ENCODE peak calls at places on chromosomes 3 and 15, in seven cellular contexts. One of them, this sample, is unnamed.

GRCh38 chr15:99408236-99409096 is 157.2 kb downstream of the LRRC28 start:
- DNase-seq in ovary: peak; percentile 51
- DNase-seq in coronary artery: peak; percentile 80
- DNase-seq in MM.1S: no peak
- DNase-seq in cardiac muscle cell: no peak
- DNase-seq in OCI-LY7: no peak
- DNase-seq in effector memory CD4-positive, alpha-beta T cell: no peak
- DNase-seq in this sample: no peak

GRCh38 chr3:82800248-82800647 is 1038.8 kb upstream of the GBE1 start:
- DNase-seq in ovary: no peak
- DNase-seq in OCI-LY7: no peak
- DNase-seq in effector memory CD4-positive, alpha-beta T cell: no peak
- DNase-seq in cardiac muscle cell: no peak
- DNase-seq in MM.1S: no peak
- DNase-seq in coronary artery: no peak
- DNase-seq in this sample: no peak

GRCh38 chr3:87006844-87007439 is 16.0 kb upstream of the VGLL3 start:
- DNase-seq in coronary artery: no peak
- DNase-seq in MM.1S: no peak
- DNase-seq in cardiac muscle cell: no peak
- DNase-seq in ovary: no peak
- DNase-seq in OCI-LY7: no peak
- DNase-seq in effector memory CD4-positive, alpha-beta T cell: no peak
- DNase-seq in this sample: no peak

GRCh38 chr15:62444104-62445027 is 279.3 kb upstream of the C2CD4B start:
- DNase-seq in coronary artery: no peak
- DNase-seq in MM.1S: no peak
- DNase-seq in effector memory CD4-positive, alpha-beta T cell: no peak
- DNase-seq in ovary: no peak
- DNase-seq in cardiac muscle cell: no peak
- DNase-seq in OCI-LY7: no peak
- DNase-seq in this sample: no peak

GRCh38 chr15:73936588-73937312 is 10.5 kb downstream of the LOXL1 start:
- DNase-seq in cardiac muscle cell: no peak
- DNase-seq in ovary: no peak
- DNase-seq in OCI-LY7: no peak
- DNase-seq in effector memory CD4-positive, alpha-beta T cell: no peak
- DNase-seq in coronary artery: no peak
- DNase-seq in MM.1S: no peak
- DNase-seq in this sample: no peak

GRCh38 chr3:109268181-109268580 is 48.1 kb downstream of the DPPA2 start:
- DNase-seq in ovary: no peak
- DNase-seq in coronary artery: no peak
- DNase-seq in OCI-LY7: no peak
- DNase-seq in effector memory CD4-positive, alpha-beta T cell: no peak
- DNase-seq in MM.1S: no peak
- DNase-seq in cardiac muscle cell: no peak
- DNase-seq in this sample: no peak

GRCh38 chr15:83380682-83381081 is 66.5 kb upstream of the SH3GL3 start:
- DNase-seq in cardiac muscle cell: peak; percentile 66
- DNase-seq in effector memory CD4-positive, alpha-beta T cell: no peak
- DNase-seq in MM.1S: peak; percentile 72
- DNase-seq in ovary: no peak
- DNase-seq in OCI-LY7: peak; percentile 51
- DNase-seq in coronary artery: no peak
- DNase-seq in this sample: no peak

GRCh38 chr3:113819866-113820265 is 18.7 kb upstream of the GRAMD1C start:
- DNase-seq in effector memory CD4-positive, alpha-beta T cell: no peak
- DNase-seq in cardiac muscle cell: no peak
- DNase-seq in OCI-LY7: no peak
- DNase-seq in coronary artery: no peak
- DNase-seq in ovary: no peak
- DNase-seq in MM.1S: no peak
- DNase-seq in this sample: no peak

GRCh38 chr3:170037463-170038433 is at the start of gene GPR160:
- DNase-seq in MM.1S: peak; percentile 98
- DNase-seq in effector memory CD4-positive, alpha-beta T cell: peak; percentile 64
- DNase-seq in OCI-LY7: peak; percentile 95
- DNase-seq in cardiac muscle cell: peak; percentile 75
- DNase-seq in ovary: peak; percentile 30
- DNase-seq in coronary artery: no peak
- DNase-seq in this sample: no peak

GRCh38 chr3:147392083-147392916 is 14.0 kb downstream of the ZIC4 start:
- DNase-seq in OCI-LY7: no peak
- DNase-seq in MM.1S: no peak
- DNase-seq in effector memory CD4-positive, alpha-beta T cell: no peak
- DNase-seq in cardiac muscle cell: peak; percentile 64
- DNase-seq in coronary artery: peak; percentile 70
- DNase-seq in ovary: no peak
- DNase-seq in this sample: peak; percentile 77

GRCh38 chr3:7264196-7264526 is 403.2 kb downstream of the GRM7 start:
- DNase-seq in cardiac muscle cell: no peak
- DNase-seq in OCI-LY7: no peak
- DNase-seq in effector memory CD4-positive, alpha-beta T cell: no peak
- DNase-seq in ovary: no peak
- DNase-seq in coronary artery: no peak
- DNase-seq in MM.1S: no peak
- DNase-seq in this sample: no peak

GRCh38 chr3:66816110-66816761 is 181.9 kb upstream of the KBTBD8 start:
- DNase-seq in ovary: no peak
- DNase-seq in effector memory CD4-positive, alpha-beta T cell: no peak
- DNase-seq in coronary artery: no peak
- DNase-seq in MM.1S: peak; percentile 79
- DNase-seq in cardiac muscle cell: peak; percentile 93
- DNase-seq in OCI-LY7: peak; percentile 81
- DNase-seq in this sample: no peak

GRCh38 chr3:3081659-3082546 is 28.3 kb downstream of the IL5RA start:
- DNase-seq in coronary artery: no peak
- DNase-seq in MM.1S: peak; percentile 33
- DNase-seq in cardiac muscle cell: no peak
- DNase-seq in ovary: no peak
- DNase-seq in OCI-LY7: peak; percentile 30
- DNase-seq in effector memory CD4-positive, alpha-beta T cell: no peak
- DNase-seq in this sample: no peak
- H3K27ac ChIP-seq in coronary artery: no peak overlapping the region
- H3K27ac ChIP-seq in MM.1S: peak overlapping the region; percentile 72
- H3K27ac ChIP-seq in cardiac muscle cell: no peak overlapping the region
- H3K27ac ChIP-seq in ovary: no peak overlapping the region
- H3K27ac ChIP-seq in OCI-LY7: no peak overlapping the region
- H3K27ac ChIP-seq in effector memory CD4-positive, alpha-beta T cell: no peak overlapping the region
- H3K27ac ChIP-seq in this sample: no peak overlapping the region

DNA sequence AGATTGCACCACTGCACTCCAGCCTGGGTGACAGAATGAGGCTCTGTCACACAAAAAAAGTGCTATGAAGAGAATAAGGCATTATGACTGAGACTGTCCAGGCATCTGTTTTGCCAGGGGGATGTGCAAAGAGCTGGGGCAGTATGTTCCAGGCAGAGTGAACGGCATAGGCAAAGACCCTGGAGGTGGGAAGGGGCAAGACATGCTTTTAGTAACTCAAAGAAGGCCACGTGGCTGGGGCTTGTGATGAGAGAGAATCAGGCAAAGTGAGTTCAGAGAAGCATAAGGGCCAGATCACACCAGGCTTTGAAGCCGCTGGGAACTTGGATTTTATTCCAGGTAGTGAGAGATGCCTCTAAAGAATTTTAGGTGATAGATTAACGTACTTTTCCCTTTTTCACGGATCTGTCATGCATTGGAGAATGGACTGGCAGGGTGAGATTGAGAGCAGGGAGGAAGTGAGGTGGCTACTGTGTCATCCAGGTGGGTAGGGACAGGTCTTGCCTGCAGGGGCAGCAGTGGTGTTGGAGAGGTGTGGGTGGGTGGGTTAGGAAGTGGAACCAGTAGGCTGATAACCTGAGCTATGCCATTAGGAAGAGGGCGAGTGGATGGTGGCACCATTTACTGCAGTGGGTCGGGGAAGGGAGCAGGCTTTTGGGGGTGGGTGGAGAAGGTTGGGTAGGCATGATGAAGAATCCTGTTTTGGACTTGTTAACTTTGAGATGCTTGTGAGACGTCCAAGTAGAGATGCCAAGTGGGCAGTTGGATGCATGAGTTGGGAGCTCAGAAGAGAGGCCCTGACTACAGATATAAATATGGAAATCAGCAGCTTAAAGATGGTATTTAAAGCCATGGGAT is 31.6 kb downstream of the ATP2B2 start:
- DNase-seq in cardiac muscle cell: no peak
- DNase-seq in effector memory CD4-positive, alpha-beta T cell: no peak
- DNase-seq in coronary artery: no peak
- DNase-seq in ovary: no peak
- DNase-seq in OCI-LY7: peak; percentile 14
- DNase-seq in MM.1S: no peak
- DNase-seq in this sample: no peak
- H3K27ac ChIP-seq in cardiac muscle cell: no peak overlapping the region
- H3K27ac ChIP-seq in effector memory CD4-positive, alpha-beta T cell: no peak overlapping the region
- H3K27ac ChIP-seq in coronary artery: no peak overlapping the region
- H3K27ac ChIP-seq in ovary: no peak overlapping the region
- H3K27ac ChIP-seq in OCI-LY7: no peak overlapping the region
- H3K27ac ChIP-seq in MM.1S: no peak overlapping the region
- H3K27ac ChIP-seq in this sample: no peak overlapping the region

GRCh38 chr15:45027220-45027619 is 4.2 kb downstream of the SORD start:
- DNase-seq in ovary: no peak
- DNase-seq in OCI-LY7: no peak
- DNase-seq in MM.1S: no peak
- DNase-seq in cardiac muscle cell: peak; percentile 65
- DNase-seq in coronary artery: no peak
- DNase-seq in effector memory CD4-positive, alpha-beta T cell: no peak
- DNase-seq in this sample: no peak

GRCh38 chr15:45021331-45021730 is 1.7 kb upstream of the SORD start:
- DNase-seq in MM.1S: no peak
- DNase-seq in ovary: no peak
- DNase-seq in coronary artery: no peak
- DNase-seq in effector memory CD4-positive, alpha-beta T cell: no peak
- DNase-seq in cardiac muscle cell: no peak
- DNase-seq in OCI-LY7: no peak
- DNase-seq in this sample: no peak

GRCh38 chr15:45026646-45027045 is 3.7 kb downstream of the SORD start:
- DNase-seq in effector memory CD4-positive, alpha-beta T cell: no peak
- DNase-seq in ovary: no peak
- DNase-seq in OCI-LY7: no peak
- DNase-seq in MM.1S: no peak
- DNase-seq in coronary artery: no peak
- DNase-seq in cardiac muscle cell: peak; percentile 69
- DNase-seq in this sample: no peak

GRCh38 chr15:45022871-45023658 is at the start of gene SORD:
- DNase-seq in ovary: peak; percentile 89
- DNase-seq in coronary artery: peak; percentile 89
- DNase-seq in effector memory CD4-positive, alpha-beta T cell: peak; percentile 85
- DNase-seq in cardiac muscle cell: peak; percentile 97
- DNase-seq in OCI-LY7: peak; percentile 93
- DNase-seq in MM.1S: peak; percentile 92
- DNase-seq in this sample: peak; percentile 83

DNA sequence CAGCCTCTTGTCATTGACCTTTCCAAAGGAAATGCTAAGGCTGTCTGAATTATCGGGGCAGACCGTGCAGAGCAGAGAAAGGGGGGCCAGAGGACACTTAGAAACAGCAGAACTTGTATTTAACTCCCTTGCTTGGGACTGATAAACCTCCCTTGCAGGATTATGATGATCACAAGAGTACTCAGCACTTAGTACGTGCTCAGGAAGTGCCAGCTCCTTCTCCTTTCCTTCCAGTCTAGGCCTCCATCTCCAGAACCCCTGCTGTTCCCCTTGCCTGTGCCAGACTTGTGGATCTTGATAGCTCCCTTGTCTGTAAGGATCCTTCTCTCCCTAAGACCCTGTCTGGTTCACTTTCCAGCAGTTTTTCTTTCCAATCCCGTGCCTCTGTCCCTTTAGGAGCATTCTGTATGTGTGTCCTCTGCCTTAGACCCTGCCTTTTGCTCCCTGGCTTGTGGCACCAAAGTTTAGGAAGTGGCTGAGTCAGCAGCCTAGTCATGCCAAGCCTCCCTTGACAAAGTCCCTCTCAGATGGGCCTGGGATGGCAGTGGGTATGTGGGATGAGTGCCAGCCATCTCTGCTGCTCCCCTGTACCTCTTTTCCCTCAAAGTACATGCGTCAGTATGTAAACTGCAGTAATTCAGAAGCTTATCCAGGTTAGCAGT is 795 bp downstream of the SORD start:
- DNase-seq in MM.1S: no peak
- DNase-seq in effector memory CD4-positive, alpha-beta T cell: no peak
- DNase-seq in cardiac muscle cell: peak; percentile 1
- DNase-seq in coronary artery: no peak
- DNase-seq in ovary: no peak
- DNase-seq in OCI-LY7: peak; percentile 3
- DNase-seq in this sample: no peak
- H3K27ac ChIP-seq in MM.1S: no peak overlapping the region
- H3K27ac ChIP-seq in effector memory CD4-positive, alpha-beta T cell: no peak overlapping the region
- H3K27ac ChIP-seq in cardiac muscle cell: peak overlapping the region; percentile 69
- H3K27ac ChIP-seq in coronary artery: peak overlapping the region; percentile 88
- H3K27ac ChIP-seq in ovary: no peak overlapping the region
- H3K27ac ChIP-seq in OCI-LY7: no peak overlapping the region
- H3K27ac ChIP-seq in this sample: peak overlapping the region; percentile 86

GRCh38 chr3:127469760-127470159 is 120.8 kb downstream of the TPRA1 start:
- DNase-seq in ovary: no peak
- DNase-seq in effector memory CD4-positive, alpha-beta T cell: no peak
- DNase-seq in MM.1S: no peak
- DNase-seq in cardiac muscle cell: no peak
- DNase-seq in OCI-LY7: no peak
- DNase-seq in coronary artery: no peak
- DNase-seq in this sample: no peak
- H3K27ac ChIP-seq in ovary: no peak overlapping the region
- H3K27ac ChIP-seq in effector memory CD4-positive, alpha-beta T cell: no peak overlapping the region
- H3K27ac ChIP-seq in MM.1S: no peak overlapping the region
- H3K27ac ChIP-seq in cardiac muscle cell: no peak overlapping the region
- H3K27ac ChIP-seq in OCI-LY7: no peak overlapping the region
- H3K27ac ChIP-seq in coronary artery: no peak overlapping the region
- H3K27ac ChIP-seq in this sample: no peak overlapping the region

GRCh38 chr15:42037650-42038049 is 16.8 kb upstream of the PLA2G4E start:
- DNase-seq in OCI-LY7: no peak
- DNase-seq in MM.1S: no peak
- DNase-seq in cardiac muscle cell: no peak
- DNase-seq in effector memory CD4-positive, alpha-beta T cell: no peak
- DNase-seq in ovary: no peak
- DNase-seq in coronary artery: no peak
- DNase-seq in this sample: no peak

GRCh38 chr15:42035362-42035761 is 14.5 kb upstream of the PLA2G4E start:
- DNase-seq in cardiac muscle cell: no peak
- DNase-seq in effector memory CD4-positive, alpha-beta T cell: no peak
- DNase-seq in coronary artery: no peak
- DNase-seq in MM.1S: peak; percentile 25
- DNase-seq in ovary: no peak
- DNase-seq in OCI-LY7: peak; percentile 73
- DNase-seq in this sample: no peak

GRCh38 chr15:42036991-42037390 is 16.1 kb upstream of the PLA2G4E start:
- DNase-seq in OCI-LY7: no peak
- DNase-seq in MM.1S: no peak
- DNase-seq in cardiac muscle cell: no peak
- DNase-seq in coronary artery: no peak
- DNase-seq in ovary: no peak
- DNase-seq in effector memory CD4-positive, alpha-beta T cell: no peak
- DNase-seq in this sample: no peak

GRCh38 chr15:42034628-42035177 is 13.9 kb upstream of the PLA2G4E start:
- DNase-seq in effector memory CD4-positive, alpha-beta T cell: no peak
- DNase-seq in OCI-LY7: peak; percentile 2
- DNase-seq in ovary: no peak
- DNase-seq in coronary artery: no peak
- DNase-seq in cardiac muscle cell: no peak
- DNase-seq in MM.1S: no peak
- DNase-seq in this sample: no peak

GRCh38 chr15:42036112-42036905 is 15.5 kb upstream of the PLA2G4E start:
- DNase-seq in OCI-LY7: no peak
- DNase-seq in coronary artery: no peak
- DNase-seq in cardiac muscle cell: no peak
- DNase-seq in effector memory CD4-positive, alpha-beta T cell: no peak
- DNase-seq in MM.1S: no peak
- DNase-seq in ovary: no peak
- DNase-seq in this sample: no peak
- H3K27ac ChIP-seq in OCI-LY7: no peak overlapping the region
- H3K27ac ChIP-seq in coronary artery: no peak overlapping the region
- H3K27ac ChIP-seq in cardiac muscle cell: no peak overlapping the region
- H3K27ac ChIP-seq in effector memory CD4-positive, alpha-beta T cell: no peak overlapping the region
- H3K27ac ChIP-seq in MM.1S: no peak overlapping the region
- H3K27ac ChIP-seq in ovary: no peak overlapping the region
- H3K27ac ChIP-seq in this sample: no peak overlapping the region

GRCh38 chr3:12501360-12502020 is 17.2 kb downstream of the TSEN2 start:
- DNase-seq in MM.1S: no peak
- DNase-seq in coronary artery: no peak
- DNase-seq in OCI-LY7: no peak
- DNase-seq in effector memory CD4-positive, alpha-beta T cell: no peak
- DNase-seq in cardiac muscle cell: peak; percentile 50
- DNase-seq in ovary: peak; percentile 30
- DNase-seq in this sample: no peak
- H3K27ac ChIP-seq in MM.1S: no peak overlapping the region
- H3K27ac ChIP-seq in coronary artery: no peak overlapping the region
- H3K27ac ChIP-seq in OCI-LY7: no peak overlapping the region
- H3K27ac ChIP-seq in effector memory CD4-positive, alpha-beta T cell: no peak overlapping the region
- H3K27ac ChIP-seq in cardiac muscle cell: peak overlapping the region; percentile 7
- H3K27ac ChIP-seq in ovary: no peak overlapping the region
- H3K27ac ChIP-seq in this sample: no peak overlapping the region

This sample was measured in caudate nucleus.